ENCODE peak calls at places on chromosome 12, in ten cellular contexts. R is IMR-90; T is HCT116; J is tibial artery; D is stomach; G is OCI-LY7; U is CD8-positive, alpha-beta T cell; X is heart left ventricle; E is endodermal cell; K is adrenal gland. I is an unnamed sample.

GRCh38 chr12:41850046-41850445 is 294.6 kb downstream of the GXYLT1 start:
- DNase-seq in R (no peak), T (no peak), J (no peak), D (no peak), G (no peak), U (no peak), X (no peak), E (no peak), K (no peak), I (no peak)

GRCh38 chr12:47818701-47819543 is 781 bp downstream of the HDAC7 start:
- DNase-seq in R (no peak), T (no peak), J (peak; percentile 86), D (peak; percentile 49), G (peak; percentile 64), U (peak; percentile 43), X (peak; percentile 79), E (peak; percentile 91), K (peak; percentile 78), I (peak; percentile 25)

GRCh38 chr12:59446156-59446555 is 149.7 kb upstream of the SLC16A7 start:
- DNase-seq in R (no peak), T (no peak), J (no peak), D (no peak), G (no peak), U (no peak), X (no peak), E (no peak), K (no peak), I (no peak)

GRCh38 chr12:39272934-39273770 is 169.8 kb downstream of the KIF21A start:
- DNase-seq in R (peak; percentile 3), T (peak; percentile 22), J (no peak), D (no peak), G (peak; percentile 38), U (peak; percentile 8), X (no peak), E (peak; percentile 71), K (no peak), I (no peak)

GRCh38 chr12:65946821-65947220 is 122.5 kb downstream of the HMGA2 start:
- DNase-seq in R (peak; percentile 81), T (no peak), J (no peak), D (no peak), G (no peak), U (no peak), X (no peak), E (no peak), K (no peak), I (no peak)

GRCh38 chr12:4780624-4781023 is 60.4 kb downstream of the GALNT8 start:
- DNase-seq in R (no peak), T (no peak), J (peak; percentile 91), D (no peak), G (no peak), U (no peak), X (no peak), E (peak; percentile 40), K (no peak), I (no peak)

GRCh38 chr12:88756153-88756552 is 175.9 kb upstream of the KITLG start:
- DNase-seq in R (no peak), T (no peak), J (no peak), D (no peak), G (no peak), U (no peak), X (no peak), E (no peak), K (no peak), I (no peak)

GRCh38 chr12:92947589-92948215 is 18.6 kb upstream of the EEA1 start:
- DNase-seq in R (no peak), T (no peak), J (no peak), D (no peak), G (no peak), U (no peak), X (no peak), E (no peak), K (no peak), I (no peak)

GRCh38 chr12:27709932-27710591 is 570 bp upstream of the MRPS35 start:
- DNase-seq in R (peak; percentile 61), T (no peak), J (no peak), D (no peak), G (no peak), U (no peak), X (no peak), E (no peak), K (peak; percentile 59), I (no peak)

GRCh38 chr12:7542813-7543212 is 39.2 kb upstream of the CD163 start:
- DNase-seq in R (peak; percentile 14), T (no peak), J (no peak), D (no peak), G (no peak), U (no peak), X (no peak), E (no peak), K (no peak), I (no peak)

GRCh38 chr12:120118710-120119097 is 2.2 kb upstream of the RAB35 start:
- DNase-seq in R (peak; percentile 43), T (no peak), J (no peak), D (no peak), G (peak; percentile 47), U (no peak), X (no peak), E (no peak), K (no peak), I (no peak)

GRCh38 chr12:103802586-103802886 is 38.5 kb downstream of the NT5DC3 start:
- DNase-seq in R (no peak), T (no peak), J (no peak), D (no peak), G (no peak), U (no peak), X (no peak), E (peak; percentile 26), K (no peak), I (no peak)

GRCh38 chr12:111519937-111520336 is 79.2 kb downstream of the ATXN2 start:
- DNase-seq in R (no peak), T (no peak), J (no peak), D (no peak), G (no peak), U (no peak), X (no peak), E (no peak), K (no peak), I (no peak)

GRCh38 chr12:111523587-111523986 is 75.5 kb downstream of the ATXN2 start:
- DNase-seq in R (no peak), T (no peak), J (no peak), D (no peak), G (no peak), U (no peak), X (no peak), E (no peak), K (no peak), I (no peak)

DNA sequence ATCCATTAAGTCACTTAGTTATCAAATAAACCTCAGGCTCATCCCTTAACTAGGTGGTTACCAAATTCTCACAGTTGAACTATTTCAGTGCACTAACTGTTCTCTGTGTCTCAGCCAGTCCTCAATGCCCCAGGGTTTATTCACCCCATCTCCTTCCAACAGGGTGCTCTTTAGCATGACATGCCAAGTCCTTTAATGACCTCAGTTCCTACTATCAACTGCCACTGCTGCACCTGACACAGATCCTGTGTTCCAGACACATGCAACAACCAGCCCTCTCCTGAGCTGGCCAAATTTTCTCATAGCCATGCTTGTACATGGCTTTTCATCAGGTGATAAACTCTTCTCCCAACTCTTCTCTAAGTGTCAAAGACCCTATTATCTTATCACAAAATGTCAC is 80.0 kb downstream of the ATXN2 start:
- DNase-seq in R (no peak), T (no peak), J (no peak), D (no peak), G (no peak), U (no peak), X (no peak), E (no peak), K (no peak), I (no peak)
- TF ChIP-seq CTCF in R (no peak), T (no peak), J (no peak), D (no peak), G (no peak), U (no peak), X (no peak), E (no peak), K (no peak), I (no peak)

DNA sequence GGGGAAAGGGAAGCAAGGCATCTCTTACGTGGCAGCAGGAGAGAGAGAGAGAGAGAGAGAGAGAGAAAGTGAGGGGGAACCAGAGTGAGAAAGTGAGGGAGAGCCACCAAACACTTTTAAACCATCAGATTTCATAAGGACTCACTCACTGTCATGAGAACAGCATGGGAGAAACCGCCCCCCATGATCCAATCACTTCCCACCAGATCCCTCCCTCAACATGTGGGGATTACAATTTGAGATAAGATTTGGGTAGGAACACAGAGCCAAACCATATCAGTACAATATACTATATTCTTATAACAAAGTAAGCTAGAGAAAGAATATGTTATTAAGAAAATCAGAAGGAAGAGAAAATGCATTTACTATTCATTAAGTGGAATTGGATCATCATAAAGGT is 53.7 kb upstream of the PLXNC1 start:
- DNase-seq in R (no peak), T (no peak), J (no peak), D (no peak), G (no peak), U (no peak), X (no peak), E (no peak), K (no peak), I (no peak)
- H3K27ac ChIP-seq in R (no peak overlapping the region), T (no peak overlapping the region), J (no peak overlapping the region), D (no peak overlapping the region), G (no peak overlapping the region), U (no peak overlapping the region), X (no peak overlapping the region), E (no peak overlapping the region), K (no peak overlapping the region), I (no peak overlapping the region)

GRCh38 chr12:14369322-14369721 is 3.8 kb downstream of the ATF7IP start:
- DNase-seq in R (no peak), T (no peak), J (no peak), D (no peak), G (no peak), U (no peak), X (no peak), E (peak; percentile 49), K (no peak), I (no peak)

GRCh38 chr12:14373202-14373601 is 7.7 kb downstream of the ATF7IP start:
- DNase-seq in R (peak; percentile 84), T (no peak), J (no peak), D (no peak), G (no peak), U (no peak), X (no peak), E (no peak), K (no peak), I (no peak)
- H3K9me3 ChIP-seq in R (no peaks in the 10 kb centered on the region), T (no peaks in the 10 kb centered on the region), J (no peaks in the 10 kb centered on the region), D (no peaks in the 10 kb centered on the region), G (peaks cover 11% of the 10 kb centered on the region), U (no peaks in the 10 kb centered on the region), X (peaks cover under 1% of the 10 kb centered on the region), E (peaks cover 24% of the 10 kb centered on the region), K (no peaks in the 10 kb centered on the region), I (no peaks in the 10 kb centered on the region)

DNA sequence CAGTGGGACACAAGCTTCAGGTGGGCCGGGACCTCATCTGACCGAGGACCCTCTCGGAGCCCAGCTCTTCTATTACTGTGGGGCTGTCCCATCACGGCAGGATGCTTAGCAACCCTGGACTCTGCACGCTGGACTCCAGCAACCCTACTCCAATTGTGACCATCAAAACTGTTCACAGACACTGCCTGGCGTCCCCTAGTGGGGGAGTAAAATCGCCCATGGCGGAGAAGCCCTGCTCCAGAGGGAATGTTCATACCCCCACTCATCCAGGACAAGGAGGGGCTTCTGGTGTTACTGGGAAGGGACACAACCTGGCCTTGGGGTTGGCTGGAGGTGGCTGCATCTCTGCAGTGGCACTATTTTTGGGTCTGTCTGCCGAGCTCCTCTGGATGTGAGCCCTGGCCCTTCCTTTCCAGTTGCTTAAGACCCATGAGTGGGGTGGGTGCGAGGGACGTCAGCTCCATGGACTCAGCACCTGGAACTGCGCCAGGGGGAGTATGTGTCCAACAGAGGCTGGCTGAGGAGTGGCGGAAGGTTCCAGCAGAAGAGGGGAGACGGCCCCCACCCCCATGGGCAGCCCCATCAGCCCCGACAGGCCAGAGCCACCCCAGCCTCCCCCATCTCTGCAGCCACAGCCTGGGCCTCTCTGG is 103.8 kb downstream of the RFLNA start:
- DNase-seq in R (no peak), T (no peak), J (peak; percentile 97), D (peak; percentile 48), G (no peak), U (no peak), X (peak; percentile 89), E (no peak), K (peak; percentile 81), I (no peak)
- TF ChIP-seq CTCF in R (peak; percentile 13), T (peak; percentile 21), J (no peak), D (no peak), G (no peak), U (no peak), X (no peak), E (peak; percentile 46), K (no peak), I (no peak)